ENCODE peak calls at places on chromosomes 12 and 14, in eight cellular contexts. One of them, this sample, is unnamed.

GRCh38 chr14:26960049-26960688 is 362.3 kb upstream of the NOVA1 start:
- DNase-seq in stomach: no peak
- DNase-seq in SK-N-SH: no peak
- DNase-seq in transverse colon: no peak
- DNase-seq in HCT116: no peak
- DNase-seq in endothelial cell of umbilical vein: no peak
- DNase-seq in breast epithelium: no peak
- DNase-seq in spleen: no peak
- DNase-seq in this sample: no peak

GRCh38 chr12:123269395-123269892 is 2.2 kb downstream of the CDK2AP1 start:
- DNase-seq in HCT116: no peak
- DNase-seq in spleen: peak; percentile 87
- DNase-seq in transverse colon: peak; percentile 63
- DNase-seq in breast epithelium: peak; percentile 80
- DNase-seq in SK-N-SH: peak; percentile 95
- DNase-seq in endothelial cell of umbilical vein: peak; percentile 52
- DNase-seq in stomach: peak; percentile 64
- DNase-seq in this sample: no peak

GRCh38 chr12:38783304-38783703 is 122.1 kb downstream of the CPNE8 start:
- DNase-seq in transverse colon: no peak
- DNase-seq in spleen: no peak
- DNase-seq in SK-N-SH: no peak
- DNase-seq in HCT116: no peak
- DNase-seq in stomach: no peak
- DNase-seq in endothelial cell of umbilical vein: no peak
- DNase-seq in breast epithelium: no peak
- DNase-seq in this sample: no peak

GRCh38 chr14:68251766-68252100 is 432.2 kb downstream of the RAD51B start:
- DNase-seq in SK-N-SH: no peak
- DNase-seq in transverse colon: no peak
- DNase-seq in stomach: no peak
- DNase-seq in endothelial cell of umbilical vein: no peak
- DNase-seq in spleen: no peak
- DNase-seq in breast epithelium: no peak
- DNase-seq in HCT116: no peak
- DNase-seq in this sample: no peak

GRCh38 chr12:117347588-117347987 is 13.8 kb downstream of the NOS1 start:
- DNase-seq in stomach: no peak
- DNase-seq in breast epithelium: no peak
- DNase-seq in spleen: no peak
- DNase-seq in transverse colon: no peak
- DNase-seq in endothelial cell of umbilical vein: no peak
- DNase-seq in SK-N-SH: no peak
- DNase-seq in HCT116: no peak
- DNase-seq in this sample: no peak

GRCh38 chr12:130953783-130954543 is at the start of gene ADGRD1:
- DNase-seq in transverse colon: peak; percentile 45
- DNase-seq in spleen: no peak
- DNase-seq in breast epithelium: no peak
- DNase-seq in endothelial cell of umbilical vein: no peak
- DNase-seq in stomach: peak; percentile 49
- DNase-seq in HCT116: no peak
- DNase-seq in SK-N-SH: no peak
- DNase-seq in this sample: no peak

GRCh38 chr12:70451528-70451927 is 85.4 kb downstream of the KCNMB4 start:
- DNase-seq in transverse colon: no peak
- DNase-seq in endothelial cell of umbilical vein: no peak
- DNase-seq in SK-N-SH: no peak
- DNase-seq in stomach: no peak
- DNase-seq in breast epithelium: no peak
- DNase-seq in spleen: no peak
- DNase-seq in HCT116: no peak
- DNase-seq in this sample: no peak

GRCh38 chr12:54417712-54418440 is 1.2 kb downstream of the ITGA5 start:
- DNase-seq in transverse colon: no peak
- DNase-seq in SK-N-SH: peak; percentile 47
- DNase-seq in HCT116: no peak
- DNase-seq in stomach: no peak
- DNase-seq in breast epithelium: no peak
- DNase-seq in spleen: no peak
- DNase-seq in endothelial cell of umbilical vein: peak; percentile 43
- DNase-seq in this sample: no peak

GRCh38 chr14:104694991-104695659 is 5.7 kb downstream of the INF2 start:
- DNase-seq in stomach: peak; percentile 59
- DNase-seq in breast epithelium: no peak
- DNase-seq in spleen: no peak
- DNase-seq in endothelial cell of umbilical vein: no peak
- DNase-seq in HCT116: no peak
- DNase-seq in transverse colon: peak; percentile 33
- DNase-seq in SK-N-SH: no peak
- DNase-seq in this sample: no peak

GRCh38 chr14:29709490-29709889 is 218.2 kb downstream of the PRKD1 start:
- DNase-seq in HCT116: no peak
- DNase-seq in transverse colon: no peak
- DNase-seq in SK-N-SH: no peak
- DNase-seq in breast epithelium: no peak
- DNase-seq in spleen: no peak
- DNase-seq in endothelial cell of umbilical vein: no peak
- DNase-seq in stomach: no peak
- DNase-seq in this sample: no peak

GRCh38 chr14:76174982-76175381 is 23.3 kb downstream of the GPATCH2L start:
- DNase-seq in endothelial cell of umbilical vein: no peak
- DNase-seq in transverse colon: no peak
- DNase-seq in stomach: no peak
- DNase-seq in breast epithelium: no peak
- DNase-seq in SK-N-SH: no peak
- DNase-seq in HCT116: no peak
- DNase-seq in spleen: no peak
- DNase-seq in this sample: no peak

GRCh38 chr14:70382556-70382955 is 23.1 kb upstream of the COX16 start:
- DNase-seq in breast epithelium: no peak
- DNase-seq in HCT116: no peak
- DNase-seq in stomach: no peak
- DNase-seq in endothelial cell of umbilical vein: no peak
- DNase-seq in spleen: no peak
- DNase-seq in transverse colon: no peak
- DNase-seq in SK-N-SH: no peak
- DNase-seq in this sample: no peak

GRCh38 chr14:101054671-101055070 is 151.1 kb upstream of the RTL1 start:
- DNase-seq in breast epithelium: no peak
- DNase-seq in spleen: no peak
- DNase-seq in stomach: no peak
- DNase-seq in transverse colon: no peak
- DNase-seq in SK-N-SH: no peak
- DNase-seq in HCT116: no peak
- DNase-seq in endothelial cell of umbilical vein: no peak
- DNase-seq in this sample: no peak

GRCh38 chr14:55877942-55878341 is 240.3 kb upstream of the PELI2 start:
- DNase-seq in spleen: no peak
- DNase-seq in stomach: no peak
- DNase-seq in transverse colon: no peak
- DNase-seq in endothelial cell of umbilical vein: no peak
- DNase-seq in SK-N-SH: no peak
- DNase-seq in breast epithelium: no peak
- DNase-seq in HCT116: no peak
- DNase-seq in this sample: no peak

GRCh38 chr12:57128519-57129247 is 400 bp downstream of the LRP1 start:
- DNase-seq in stomach: no peak
- DNase-seq in SK-N-SH: peak; percentile 66
- DNase-seq in endothelial cell of umbilical vein: no peak
- DNase-seq in transverse colon: peak; percentile 19
- DNase-seq in spleen: peak; percentile 74
- DNase-seq in breast epithelium: no peak
- DNase-seq in HCT116: no peak
- DNase-seq in this sample: no peak

GRCh38 chr14:61238611-61239010 is 42.5 kb downstream of the TMEM30B start:
- DNase-seq in SK-N-SH: no peak
- DNase-seq in transverse colon: no peak
- DNase-seq in breast epithelium: no peak
- DNase-seq in HCT116: no peak
- DNase-seq in stomach: no peak
- DNase-seq in spleen: no peak
- DNase-seq in endothelial cell of umbilical vein: no peak
- DNase-seq in this sample: no peak

GRCh38 chr12:5864913-5865312 is 80.1 kb downstream of the ANO2 start:
- DNase-seq in breast epithelium: no peak
- DNase-seq in stomach: no peak
- DNase-seq in spleen: no peak
- DNase-seq in endothelial cell of umbilical vein: no peak
- DNase-seq in HCT116: no peak
- DNase-seq in transverse colon: no peak
- DNase-seq in SK-N-SH: no peak
- DNase-seq in this sample: no peak

GRCh38 chr14:39015964-39016577 is 87.0 kb downstream of the SEC23A start:
- DNase-seq in spleen: no peak
- DNase-seq in endothelial cell of umbilical vein: no peak
- DNase-seq in HCT116: no peak
- DNase-seq in stomach: no peak
- DNase-seq in breast epithelium: no peak
- DNase-seq in transverse colon: no peak
- DNase-seq in SK-N-SH: no peak
- DNase-seq in this sample: no peak

GRCh38 chr12:6336079-6336858 is 5.6 kb downstream of the TNFRSF1A start:
- DNase-seq in breast epithelium: peak; percentile 91
- DNase-seq in endothelial cell of umbilical vein: peak; percentile 99
- DNase-seq in HCT116: peak; percentile 96
- DNase-seq in stomach: peak; percentile 90
- DNase-seq in spleen: peak; percentile 95
- DNase-seq in transverse colon: peak; percentile 92
- DNase-seq in SK-N-SH: peak; percentile 74
- DNase-seq in this sample: peak; percentile 93

GRCh38 chr12:12586879-12587675 is 24.4 kb upstream of the DUSP16 start:
- DNase-seq in breast epithelium: peak; percentile 36
- DNase-seq in endothelial cell of umbilical vein: no peak
- DNase-seq in transverse colon: peak; percentile 59
- DNase-seq in spleen: no peak
- DNase-seq in SK-N-SH: no peak
- DNase-seq in HCT116: no peak
- DNase-seq in stomach: no peak
- DNase-seq in this sample: no peak

GRCh38 chr12:12582193-12582881 is 19.7 kb upstream of the DUSP16 start:
- DNase-seq in spleen: no peak
- DNase-seq in breast epithelium: no peak
- DNase-seq in endothelial cell of umbilical vein: no peak
- DNase-seq in transverse colon: no peak
- DNase-seq in HCT116: no peak
- DNase-seq in stomach: no peak
- DNase-seq in SK-N-SH: no peak
- DNase-seq in this sample: no peak

GRCh38 chr12:12585115-12585862 is 22.6 kb upstream of the DUSP16 start:
- DNase-seq in stomach: no peak
- DNase-seq in transverse colon: no peak
- DNase-seq in spleen: no peak
- DNase-seq in HCT116: no peak
- DNase-seq in breast epithelium: no peak
- DNase-seq in endothelial cell of umbilical vein: peak; percentile 31
- DNase-seq in SK-N-SH: peak; percentile 31
- DNase-seq in this sample: no peak

GRCh38 chr12:12583510-12583909 is 20.8 kb upstream of the DUSP16 start:
- DNase-seq in transverse colon: no peak
- DNase-seq in spleen: no peak
- DNase-seq in HCT116: no peak
- DNase-seq in stomach: no peak
- DNase-seq in endothelial cell of umbilical vein: no peak
- DNase-seq in breast epithelium: no peak
- DNase-seq in SK-N-SH: no peak
- DNase-seq in this sample: no peak

GRCh38 chr12:12582895-12583303 is 20.2 kb upstream of the DUSP16 start:
- DNase-seq in SK-N-SH: no peak
- DNase-seq in transverse colon: no peak
- DNase-seq in spleen: no peak
- DNase-seq in HCT116: no peak
- DNase-seq in breast epithelium: no peak
- DNase-seq in endothelial cell of umbilical vein: no peak
- DNase-seq in stomach: no peak
- DNase-seq in this sample: no peak
- TF ChIP-seq POLR2AphosphoS5 in SK-N-SH: no peak
- TF ChIP-seq POLR2AphosphoS5 in transverse colon: no peak
- TF ChIP-seq POLR2AphosphoS5 in spleen: no peak
- TF ChIP-seq POLR2AphosphoS5 in HCT116: no peak
- TF ChIP-seq POLR2AphosphoS5 in breast epithelium: no peak
- TF ChIP-seq POLR2AphosphoS5 in endothelial cell of umbilical vein: no peak
- TF ChIP-seq POLR2AphosphoS5 in stomach: no peak
- TF ChIP-seq POLR2AphosphoS5 in this sample: no peak

GRCh38 chr12:59444932-59445331 is 150.9 kb upstream of the SLC16A7 start:
- DNase-seq in endothelial cell of umbilical vein: peak; percentile 4
- DNase-seq in transverse colon: no peak
- DNase-seq in HCT116: no peak
- DNase-seq in spleen: no peak
- DNase-seq in breast epithelium: no peak
- DNase-seq in stomach: no peak
- DNase-seq in SK-N-SH: no peak
- DNase-seq in this sample: no peak
- TF ChIP-seq CTCF in endothelial cell of umbilical vein: no peak
- TF ChIP-seq CTCF in transverse colon: no peak
- TF ChIP-seq CTCF in HCT116: no peak
- TF ChIP-seq CTCF in spleen: peak; percentile 38
- TF ChIP-seq CTCF in breast epithelium: no peak
- TF ChIP-seq CTCF in stomach: no peak
- TF ChIP-seq CTCF in SK-N-SH: peak; percentile 34
- TF ChIP-seq CTCF in this sample: no peak

GRCh38 chr12:51821423-51822260 is 26.9 kb downstream of the FIGNL2 start:
- DNase-seq in transverse colon: no peak
- DNase-seq in endothelial cell of umbilical vein: no peak
- DNase-seq in SK-N-SH: no peak
- DNase-seq in stomach: no peak
- DNase-seq in breast epithelium: no peak
- DNase-seq in HCT116: no peak
- DNase-seq in spleen: peak; percentile 84
- DNase-seq in this sample: no peak
- TF ChIP-seq POLR2AphosphoS5 in transverse colon: no peak
- TF ChIP-seq POLR2AphosphoS5 in endothelial cell of umbilical vein: no peak
- TF ChIP-seq POLR2AphosphoS5 in SK-N-SH: no peak
- TF ChIP-seq POLR2AphosphoS5 in stomach: no peak
- TF ChIP-seq POLR2AphosphoS5 in breast epithelium: no peak
- TF ChIP-seq POLR2AphosphoS5 in HCT116: no peak
- TF ChIP-seq POLR2AphosphoS5 in spleen: no peak
- TF ChIP-seq POLR2AphosphoS5 in this sample: no peak

GRCh38 chr12:124372831-124373230 is 77.9 kb downstream of the RFLNA start:
- DNase-seq in transverse colon: no peak
- DNase-seq in SK-N-SH: no peak
- DNase-seq in stomach: no peak
- DNase-seq in endothelial cell of umbilical vein: no peak
- DNase-seq in spleen: no peak
- DNase-seq in HCT116: no peak
- DNase-seq in breast epithelium: no peak
- DNase-seq in this sample: no peak

GRCh38 chr12:124371366-124371765 is 76.5 kb downstream of the RFLNA start:
- DNase-seq in HCT116: no peak
- DNase-seq in endothelial cell of umbilical vein: no peak
- DNase-seq in stomach: no peak
- DNase-seq in SK-N-SH: peak; percentile 64
- DNase-seq in transverse colon: no peak
- DNase-seq in breast epithelium: no peak
- DNase-seq in spleen: no peak
- DNase-seq in this sample: no peak

GRCh38 chr12:124370851-124371250 is 76.0 kb downstream of the RFLNA start:
- DNase-seq in spleen: no peak
- DNase-seq in transverse colon: no peak
- DNase-seq in breast epithelium: no peak
- DNase-seq in endothelial cell of umbilical vein: no peak
- DNase-seq in stomach: no peak
- DNase-seq in SK-N-SH: no peak
- DNase-seq in HCT116: no peak
- DNase-seq in this sample: no peak

GRCh38 chr12:124370384-124370783 is 75.5 kb downstream of the RFLNA start:
- DNase-seq in spleen: no peak
- DNase-seq in HCT116: no peak
- DNase-seq in SK-N-SH: peak; percentile 52
- DNase-seq in breast epithelium: no peak
- DNase-seq in stomach: no peak
- DNase-seq in transverse colon: no peak
- DNase-seq in endothelial cell of umbilical vein: no peak
- DNase-seq in this sample: no peak

GRCh38 chr12:124371970-124372555 is 77.2 kb downstream of the RFLNA start:
- DNase-seq in transverse colon: no peak
- DNase-seq in HCT116: no peak
- DNase-seq in stomach: no peak
- DNase-seq in breast epithelium: no peak
- DNase-seq in SK-N-SH: no peak
- DNase-seq in endothelial cell of umbilical vein: no peak
- DNase-seq in spleen: no peak
- DNase-seq in this sample: no peak
- TF ChIP-seq CTCF in transverse colon: no peak
- TF ChIP-seq CTCF in HCT116: no peak
- TF ChIP-seq CTCF in stomach: no peak
- TF ChIP-seq CTCF in breast epithelium: no peak
- TF ChIP-seq CTCF in SK-N-SH: no peak
- TF ChIP-seq CTCF in endothelial cell of umbilical vein: no peak
- TF ChIP-seq CTCF in spleen: no peak
- TF ChIP-seq CTCF in this sample: peak; percentile 47

This sample was measured in Panc1.